ENCODE peak calls at places on chromosomes 12 and 14, in four cellular contexts. One of them, this sample, is unnamed.

GRCh38 chr14:69259531-69260245 is at the start of gene GALNT16:
- DNase-seq in substantia nigra: no peak
- DNase-seq in mesothelial cell of epicardium: peak; percentile 53
- DNase-seq in CD4-positive, CD25-positive, alpha-beta regulatory T cell: no peak
- DNase-seq in this sample: peak; percentile 78

GRCh38 chr12:122035292-122035691 is 13.6 kb downstream of the BCL7A start:
- DNase-seq in substantia nigra: peak; percentile 42
- DNase-seq in mesothelial cell of epicardium: no peak
- DNase-seq in CD4-positive, CD25-positive, alpha-beta regulatory T cell: no peak
- DNase-seq in this sample: no peak

GRCh38 chr12:25106818-25107217 is 88.1 kb downstream of the DNAI7 start:
- DNase-seq in substantia nigra: no peak
- DNase-seq in mesothelial cell of epicardium: no peak
- DNase-seq in CD4-positive, CD25-positive, alpha-beta regulatory T cell: no peak
- DNase-seq in this sample: no peak

GRCh38 chr14:74048291-74048690 is 29.1 kb downstream of the BBOF1 start:
- DNase-seq in substantia nigra: no peak
- DNase-seq in mesothelial cell of epicardium: no peak
- DNase-seq in CD4-positive, CD25-positive, alpha-beta regulatory T cell: no peak
- DNase-seq in this sample: no peak

GRCh38 chr14:91511014-91511466 is 930 bp upstream of the PPP4R3A start:
- DNase-seq in substantia nigra: no peak
- DNase-seq in mesothelial cell of epicardium: no peak
- DNase-seq in CD4-positive, CD25-positive, alpha-beta regulatory T cell: no peak
- DNase-seq in this sample: no peak

GRCh38 chr14:64715146-64715627 is 11.0 kb downstream of the PLEKHG3 start:
- DNase-seq in substantia nigra: no peak
- DNase-seq in mesothelial cell of epicardium: no peak
- DNase-seq in CD4-positive, CD25-positive, alpha-beta regulatory T cell: no peak
- DNase-seq in this sample: no peak

GRCh38 chr12:76922821-76923315 is 44.0 kb upstream of the CSRP2 start:
- DNase-seq in substantia nigra: no peak
- DNase-seq in mesothelial cell of epicardium: no peak
- DNase-seq in CD4-positive, CD25-positive, alpha-beta regulatory T cell: no peak
- DNase-seq in this sample: no peak

GRCh38 chr12:64810831-64811230 is 13.6 kb upstream of the TBC1D30 start:
- DNase-seq in substantia nigra: no peak
- DNase-seq in mesothelial cell of epicardium: no peak
- DNase-seq in CD4-positive, CD25-positive, alpha-beta regulatory T cell: no peak
- DNase-seq in this sample: no peak

GRCh38 chr12:50082644-50083043 is 2.5 kb upstream of the SMARCD1 start:
- DNase-seq in substantia nigra: no peak
- DNase-seq in mesothelial cell of epicardium: no peak
- DNase-seq in CD4-positive, CD25-positive, alpha-beta regulatory T cell: no peak
- DNase-seq in this sample: no peak

GRCh38 chr12:1692895-1693294 is 2.0 kb downstream of the ADIPOR2 start:
- DNase-seq in substantia nigra: no peak
- DNase-seq in mesothelial cell of epicardium: no peak
- DNase-seq in CD4-positive, CD25-positive, alpha-beta regulatory T cell: no peak
- DNase-seq in this sample: no peak

GRCh38 chr12:85004199-85004598 is 31.9 kb downstream of the TSPAN19 start:
- DNase-seq in substantia nigra: no peak
- DNase-seq in mesothelial cell of epicardium: no peak
- DNase-seq in CD4-positive, CD25-positive, alpha-beta regulatory T cell: no peak
- DNase-seq in this sample: no peak

GRCh38 chr12:124359671-124360581 is 65.0 kb downstream of the RFLNA start:
- DNase-seq in substantia nigra: peak; percentile 76
- DNase-seq in mesothelial cell of epicardium: no peak
- DNase-seq in CD4-positive, CD25-positive, alpha-beta regulatory T cell: no peak
- DNase-seq in this sample: peak; percentile 99

GRCh38 chr14:61720302-61720677 is 25.0 kb downstream of the HIF1A start:
- DNase-seq in substantia nigra: no peak
- DNase-seq in mesothelial cell of epicardium: no peak
- DNase-seq in CD4-positive, CD25-positive, alpha-beta regulatory T cell: peak; percentile 19
- DNase-seq in this sample: no peak

GRCh38 chr14:94142247-94142646 is 12.8 kb upstream of the IFI27L2 start:
- DNase-seq in substantia nigra: no peak
- DNase-seq in mesothelial cell of epicardium: no peak
- DNase-seq in CD4-positive, CD25-positive, alpha-beta regulatory T cell: no peak
- DNase-seq in this sample: no peak

GRCh38 chr12:57727758-57728395 is 10.7 kb downstream of the AGAP2 start:
- DNase-seq in substantia nigra: no peak
- DNase-seq in mesothelial cell of epicardium: no peak
- DNase-seq in CD4-positive, CD25-positive, alpha-beta regulatory T cell: no peak
- DNase-seq in this sample: no peak

GRCh38 chr12:4380332-4380731 is 820 bp upstream of the FGF23 start:
- DNase-seq in substantia nigra: no peak
- DNase-seq in mesothelial cell of epicardium: no peak
- DNase-seq in CD4-positive, CD25-positive, alpha-beta regulatory T cell: no peak
- DNase-seq in this sample: no peak

GRCh38 chr14:50379563-50379962 is 17.1 kb downstream of the CDKL1 start:
- DNase-seq in substantia nigra: no peak
- DNase-seq in mesothelial cell of epicardium: no peak
- DNase-seq in CD4-positive, CD25-positive, alpha-beta regulatory T cell: no peak
- DNase-seq in this sample: no peak

GRCh38 chr14:64879635-64880381 is at the start of gene SPTB:
- DNase-seq in substantia nigra: peak; percentile 29
- DNase-seq in mesothelial cell of epicardium: peak; percentile 37
- DNase-seq in CD4-positive, CD25-positive, alpha-beta regulatory T cell: peak; percentile 51
- DNase-seq in this sample: peak; percentile 87

GRCh38 chr12:79527498-79527897 is 163.3 kb downstream of the PAWR start:
- DNase-seq in substantia nigra: no peak
- DNase-seq in mesothelial cell of epicardium: no peak
- DNase-seq in CD4-positive, CD25-positive, alpha-beta regulatory T cell: no peak
- DNase-seq in this sample: no peak

GRCh38 chr12:88897723-88898122 is 317.5 kb upstream of the KITLG start:
- DNase-seq in substantia nigra: no peak
- DNase-seq in mesothelial cell of epicardium: no peak
- DNase-seq in CD4-positive, CD25-positive, alpha-beta regulatory T cell: no peak
- DNase-seq in this sample: no peak

GRCh38 chr14:73723799-73724621 is 9.8 kb upstream of the PNMA1 start:
- DNase-seq in substantia nigra: no peak
- DNase-seq in mesothelial cell of epicardium: no peak
- DNase-seq in CD4-positive, CD25-positive, alpha-beta regulatory T cell: no peak
- DNase-seq in this sample: peak; percentile 90

GRCh38 chr12:63989301-63989845 is 144.9 kb downstream of the SRGAP1 start:
- DNase-seq in substantia nigra: no peak
- DNase-seq in mesothelial cell of epicardium: no peak
- DNase-seq in CD4-positive, CD25-positive, alpha-beta regulatory T cell: no peak
- DNase-seq in this sample: no peak

GRCh38 chr12:19462441-19462840 is 23.1 kb downstream of the AEBP2 start:
- DNase-seq in substantia nigra: no peak
- DNase-seq in mesothelial cell of epicardium: no peak
- DNase-seq in CD4-positive, CD25-positive, alpha-beta regulatory T cell: no peak
- DNase-seq in this sample: no peak

GRCh38 chr12:8746046-8746445 is 48.3 kb downstream of the RIMKLB start:
- DNase-seq in substantia nigra: no peak
- DNase-seq in mesothelial cell of epicardium: no peak
- DNase-seq in CD4-positive, CD25-positive, alpha-beta regulatory T cell: no peak
- DNase-seq in this sample: no peak

GRCh38 chr12:112112423-112113132 is 4.0 kb upstream of the NAA25 start:
- DNase-seq in substantia nigra: no peak
- DNase-seq in mesothelial cell of epicardium: no peak
- DNase-seq in CD4-positive, CD25-positive, alpha-beta regulatory T cell: no peak
- DNase-seq in this sample: no peak

GRCh38 chr14:34063470-34064164 is 112.7 kb upstream of the EGLN3 start:
- DNase-seq in substantia nigra: no peak
- DNase-seq in mesothelial cell of epicardium: no peak
- DNase-seq in CD4-positive, CD25-positive, alpha-beta regulatory T cell: no peak
- DNase-seq in this sample: peak; percentile 51

GRCh38 chr12:100497105-100497795 is 23.6 kb downstream of the NR1H4 start:
- DNase-seq in substantia nigra: no peak
- DNase-seq in mesothelial cell of epicardium: no peak
- DNase-seq in CD4-positive, CD25-positive, alpha-beta regulatory T cell: no peak
- DNase-seq in this sample: no peak

GRCh38 chr12:68264864-68265256 is 11.5 kb upstream of the IL22 start:
- DNase-seq in substantia nigra: no peak
- DNase-seq in mesothelial cell of epicardium: no peak
- DNase-seq in CD4-positive, CD25-positive, alpha-beta regulatory T cell: no peak
- DNase-seq in this sample: no peak

GRCh38 chr12:92034858-92035401 is 110.7 kb downstream of the BTG1 start:
- DNase-seq in substantia nigra: no peak
- DNase-seq in mesothelial cell of epicardium: peak; percentile 25
- DNase-seq in CD4-positive, CD25-positive, alpha-beta regulatory T cell: peak; percentile 80
- DNase-seq in this sample: peak; percentile 21

GRCh38 chr12:28130625-28131598 is 59.3 kb upstream of the CCDC91 start:
- DNase-seq in substantia nigra: no peak
- DNase-seq in mesothelial cell of epicardium: no peak
- DNase-seq in CD4-positive, CD25-positive, alpha-beta regulatory T cell: peak; percentile 12
- DNase-seq in this sample: peak; percentile 64

GRCh38 chr12:48810817-48811453 is 7.4 kb upstream of the CACNB3 start:
- DNase-seq in substantia nigra: no peak
- DNase-seq in mesothelial cell of epicardium: no peak
- DNase-seq in CD4-positive, CD25-positive, alpha-beta regulatory T cell: no peak
- DNase-seq in this sample: no peak

GRCh38 chr12:109277899-109278762 is 31.0 kb downstream of the FOXN4 start:
- DNase-seq in substantia nigra: no peak
- DNase-seq in mesothelial cell of epicardium: no peak
- DNase-seq in CD4-positive, CD25-positive, alpha-beta regulatory T cell: no peak
- DNase-seq in this sample: no peak

GRCh38 chr12:5257763-5258475 is 174.0 kb upstream of the NTF3 start:
- DNase-seq in substantia nigra: no peak
- DNase-seq in mesothelial cell of epicardium: no peak
- DNase-seq in CD4-positive, CD25-positive, alpha-beta regulatory T cell: no peak
- DNase-seq in this sample: no peak

GRCh38 chr12:45890276-45890675 is 100.1 kb downstream of the SCAF11 start:
- DNase-seq in substantia nigra: no peak
- DNase-seq in mesothelial cell of epicardium: no peak
- DNase-seq in CD4-positive, CD25-positive, alpha-beta regulatory T cell: no peak
- DNase-seq in this sample: no peak

GRCh38 chr14:95536036-95536577 is 1.3 kb downstream of the GLRX5 start:
- DNase-seq in substantia nigra: no peak
- DNase-seq in mesothelial cell of epicardium: no peak
- DNase-seq in CD4-positive, CD25-positive, alpha-beta regulatory T cell: no peak
- DNase-seq in this sample: no peak

GRCh38 chr14:51041853-51042252 is 53.1 kb downstream of the TRIM9 start:
- DNase-seq in substantia nigra: no peak
- DNase-seq in mesothelial cell of epicardium: no peak
- DNase-seq in CD4-positive, CD25-positive, alpha-beta regulatory T cell: no peak
- DNase-seq in this sample: no peak

GRCh38 chr12:12508612-12509011 is 54.1 kb downstream of the DUSP16 start:
- DNase-seq in substantia nigra: no peak
- DNase-seq in mesothelial cell of epicardium: no peak
- DNase-seq in CD4-positive, CD25-positive, alpha-beta regulatory T cell: no peak
- DNase-seq in this sample: no peak

GRCh38 chr12:21989819-21990412 is 48.7 kb upstream of the ABCC9 start:
- DNase-seq in substantia nigra: no peak
- DNase-seq in mesothelial cell of epicardium: no peak
- DNase-seq in CD4-positive, CD25-positive, alpha-beta regulatory T cell: peak; percentile 30
- DNase-seq in this sample: no peak

This sample was measured in right cardiac atrium.